ENCODE peak calls at places on chromosomes 4 and X, in eight cellular contexts. Y is nephron progenitor cell, B is pancreas, H is natural killer cell, S is islet precursor cell, X is SW480, A is glutamatergic neuron, W is HFF-Myc. V is an unnamed sample.

GRCh38 chrX:149461746-149462145 is 43.4 kb downstream of the IDS start:
- DNase-seq in Y (no peak), B (no peak), H (no peak), S (no peak), X (no peak), A (no peak), W (no peak), V (no peak)

GRCh38 chr4:65791807-65792308 is 121.6 kb upstream of the EPHA5 start:
- DNase-seq in Y (no peak), B (no peak), H (no peak), S (no peak), X (no peak), A (no peak), W (no peak), V (no peak)

GRCh38 chrX:151698485-151698884 is 3.2 kb downstream of the PRRG3 start:
- DNase-seq in Y (no peak), B (no peak), H (no peak), S (no peak), X (no peak), A (no peak), W (no peak), V (no peak)

GRCh38 chr4:55615008-55615407 is 21.1 kb downstream of the NMU start:
- DNase-seq in Y (no peak), B (no peak), H (no peak), S (no peak), X (no peak), A (no peak), W (no peak), V (no peak)

GRCh38 chr4:108861339-108861738 is 98.5 kb upstream of the ETNPPL start:
- DNase-seq in Y (peak), B (peak), H (no peak), S (peak), X (no peak), A (no peak), W (no peak), V (no peak)

GRCh38 chrX:40579139-40579538 is 1.6 kb upstream of the ATP6AP2 start:
- DNase-seq in Y (no peak), B (no peak), H (no peak), S (no peak), X (no peak), A (no peak), W (no peak), V (no peak)

GRCh38 chr4:152771736-152772533 is 7.6 kb downstream of the TIGD4 start:
- DNase-seq in Y (no peak), B (no peak), H (no peak), S (no peak), X (no peak), A (no peak), W (no peak), V (no peak)

GRCh38 chr4:182338059-182338458 is 94.9 kb downstream of the TENM3 start:
- DNase-seq in Y (no peak), B (no peak), H (no peak), S (no peak), X (no peak), A (no peak), W (no peak), V (no peak)

GRCh38 chr4:104795264-104795934 is 300.7 kb upstream of the CXXC4 start:
- DNase-seq in Y (no peak), B (no peak), H (no peak), S (no peak), X (no peak), A (no peak), W (no peak), V (no peak)

GRCh38 chrX:7889138-7889537 is 38.1 kb downstream of the PNPLA4 start:
- DNase-seq in Y (no peak), B (no peak), H (no peak), S (no peak), X (peak), A (no peak), W (no peak), V (no peak)

GRCh38 chr4:86855572-86855971 is 6.4 kb upstream of the SLC10A6 start:
- DNase-seq in Y (no peak), B (no peak), H (no peak), S (peak), X (no peak), A (no peak), W (peak), V (no peak)

GRCh38 chrX:137198040-137198439 is 164.2 kb upstream of the GPR101 start:
- DNase-seq in Y (no peak), B (no peak), H (no peak), S (no peak), X (no peak), A (no peak), W (no peak), V (no peak)

GRCh38 chrX:8868906-8869305 is 67.7 kb upstream of the FAM9A start:
- DNase-seq in Y (no peak), B (no peak), H (no peak), S (no peak), X (peak), A (no peak), W (no peak), V (no peak)

GRCh38 chr4:99185581-99185980 is 33.5 kb downstream of the ADH6 start:
- DNase-seq in Y (no peak), B (no peak), H (no peak), S (no peak), X (no peak), A (no peak), W (no peak), V (no peak)

GRCh38 chr4:105715692-105716278 is 7.2 kb downstream of the GSTCD start:
- DNase-seq in Y (no peak), B (no peak), H (no peak), S (no peak), X (peak), A (no peak), W (no peak), V (peak)

GRCh38 chr4:87116230-87116629 is 104.2 kb downstream of the KLHL8 start:
- DNase-seq in Y (no peak), B (no peak), H (no peak), S (no peak), X (no peak), A (no peak), W (no peak), V (no peak)

GRCh38 chr4:55177461-55177860 is 52.1 kb upstream of the KDR start:
- DNase-seq in Y (no peak), B (no peak), H (no peak), S (no peak), X (no peak), A (no peak), W (no peak), V (no peak)

GRCh38 chr4:123418486-123418931 is 21.9 kb downstream of the SPRY1 start:
- DNase-seq in Y (no peak), B (no peak), H (no peak), S (peak), X (peak), A (no peak), W (peak), V (no peak)

GRCh38 chrX:38699603-38700110 is 101.6 kb upstream of the MID1IP1 start:
- DNase-seq in Y (no peak), B (no peak), H (no peak), S (no peak), X (no peak), A (no peak), W (no peak), V (no peak)

GRCh38 chr4:70619778-70620177 is 8.8 kb upstream of the ENAM start:
- DNase-seq in Y (no peak), B (no peak), H (no peak), S (no peak), X (no peak), A (no peak), W (no peak), V (no peak)

GRCh38 chr4:88573995-88574394 is 18.3 kb upstream of the HERC3 start:
- DNase-seq in Y (no peak), B (no peak), H (no peak), S (no peak), X (no peak), A (no peak), W (no peak), V (peak)

GRCh38 chr4:78951862-78952472 is 12.7 kb upstream of the PAQR3 start:
- DNase-seq in Y (peak), B (no peak), H (no peak), S (no peak), X (peak), A (no peak), W (no peak), V (peak)

GRCh38 chr4:166318810-166319525 is 445.9 kb downstream of the TLL1 start:
- DNase-seq in Y (no peak), B (no peak), H (no peak), S (no peak), X (no peak), A (no peak), W (peak), V (no peak)

GRCh38 chrX:129706395-129707072 is 32.2 kb upstream of the XPNPEP2 start:
- DNase-seq in Y (no peak), B (peak), H (no peak), S (no peak), X (no peak), A (no peak), W (no peak), V (no peak)

GRCh38 chr4:181822005-181822375 is 421.2 kb upstream of the TENM3 start:
- DNase-seq in Y (no peak), B (peak), H (no peak), S (no peak), X (no peak), A (no peak), W (no peak), V (no peak)

GRCh38 chr4:144658908-144659307 is 13.0 kb downstream of the HHIP start:
- DNase-seq in Y (no peak), B (no peak), H (no peak), S (no peak), X (no peak), A (no peak), W (peak), V (no peak)

GRCh38 chr4:162163892-162164759 is at the start of gene FSTL5:
- DNase-seq in Y (peak), B (peak), H (no peak), S (peak), X (peak), A (peak), W (peak), V (peak)

GRCh38 chr4:165472943-165473676 is 94.3 kb downstream of the CPE start:
- DNase-seq in Y (no peak), B (no peak), H (no peak), S (no peak), X (no peak), A (no peak), W (no peak), V (no peak)

GRCh38 chr4:33369366-33369899 is 2649.3 kb downstream of the PCDH7 start:
- DNase-seq in Y (no peak), B (no peak), H (no peak), S (peak), X (no peak), A (no peak), W (peak), V (no peak)

GRCh38 chrX:13790206-13791131 is 26.4 kb downstream of the GPM6B start:
- DNase-seq in Y (no peak), B (no peak), H (no peak), S (peak), X (no peak), A (no peak), W (no peak), V (no peak)

GRCh38 chrX:67104982-67105757 is 438.7 kb upstream of the AR start:
- DNase-seq in Y (no peak), B (no peak), H (no peak), S (no peak), X (no peak), A (no peak), W (no peak), V (no peak)

GRCh38 chr4:111362891-111363290 is 740.0 kb upstream of the PITX2 start:
- DNase-seq in Y (no peak), B (no peak), H (no peak), S (no peak), X (peak), A (no peak), W (no peak), V (peak)

GRCh38 chr4:86838141-86838540 is 11.0 kb downstream of the SLC10A6 start:
- DNase-seq in Y (no peak), B (no peak), H (no peak), S (no peak), X (no peak), A (no peak), W (no peak), V (no peak)

GRCh38 chr4:3213661-3214250 is 35.2 kb upstream of the MSANTD1 start:
- DNase-seq in Y (no peak), B (no peak), H (no peak), S (no peak), X (no peak), A (no peak), W (no peak), V (no peak)